ENCODE peak calls at places on chromosomes 7 and 10, in six cellular contexts. One of them, this sample, is unnamed. For H3K4me1, the result is how much of the 10 kb centered on the place peaks cover.

GRCh38 chr10:102799691-102800435 is 37.4 kb downstream of the CYP17A1 start:
- DNase-seq in adrenal gland: no peak
- DNase-seq in spleen: no peak
- DNase-seq in heart left ventricle: peak
- DNase-seq in K562: no peak
- DNase-seq in sigmoid colon: peak
- DNase-seq in this sample: no peak

GRCh38 chr10:3090914-3091313 is 23.6 kb downstream of the PFKP start:
- DNase-seq in adrenal gland: peak
- DNase-seq in spleen: no peak
- DNase-seq in heart left ventricle: peak
- DNase-seq in K562: no peak
- DNase-seq in sigmoid colon: no peak
- DNase-seq in this sample: peak

GRCh38 chr10:61793760-61794713 is 107.5 kb upstream of the ARID5B start:
- DNase-seq in adrenal gland: no peak
- DNase-seq in spleen: no peak
- DNase-seq in heart left ventricle: no peak
- DNase-seq in K562: no peak
- DNase-seq in sigmoid colon: no peak
- DNase-seq in this sample: no peak

GRCh38 chr10:86946215-86947170 is 10.9 kb downstream of the MMRN2 start:
- DNase-seq in adrenal gland: peak
- DNase-seq in spleen: no peak
- DNase-seq in heart left ventricle: peak
- DNase-seq in K562: no peak
- DNase-seq in sigmoid colon: peak
- DNase-seq in this sample: peak

GRCh38 chr7:92699560-92699959 is 109.4 kb upstream of the FAM133B start:
- DNase-seq in adrenal gland: no peak
- DNase-seq in spleen: no peak
- DNase-seq in heart left ventricle: no peak
- DNase-seq in K562: no peak
- DNase-seq in sigmoid colon: no peak
- DNase-seq in this sample: no peak

GRCh38 chr7:140924019-140924820 is 509 bp downstream of the BRAF start:
- DNase-seq in adrenal gland: peak
- DNase-seq in spleen: no peak
- DNase-seq in heart left ventricle: peak
- DNase-seq in K562: peak
- DNase-seq in sigmoid colon: peak
- DNase-seq in this sample: peak

GRCh38 chr7:101915000-101915399 is 97.6 kb downstream of the CUX1 start:
- DNase-seq in adrenal gland: peak
- DNase-seq in spleen: peak
- DNase-seq in heart left ventricle: peak
- DNase-seq in K562: no peak
- DNase-seq in sigmoid colon: no peak
- DNase-seq in this sample: no peak

GRCh38 chr10:47277352-47278151 is 22.4 kb upstream of the GDF10 start:
- DNase-seq in adrenal gland: peak
- DNase-seq in spleen: no peak
- DNase-seq in heart left ventricle: no peak
- DNase-seq in K562: no peak
- DNase-seq in sigmoid colon: no peak
- DNase-seq in this sample: no peak

GRCh38 chr10:116109881-116110280 is 163.1 kb downstream of the GFRA1 start:
- DNase-seq in adrenal gland: peak
- DNase-seq in spleen: no peak
- DNase-seq in heart left ventricle: peak
- DNase-seq in K562: no peak
- DNase-seq in sigmoid colon: no peak
- DNase-seq in this sample: no peak

GRCh38 chr7:108007280-108007679 is 4.3 kb upstream of the LAMB1 start:
- DNase-seq in adrenal gland: no peak
- DNase-seq in spleen: no peak
- DNase-seq in heart left ventricle: no peak
- DNase-seq in K562: no peak
- DNase-seq in sigmoid colon: no peak
- DNase-seq in this sample: no peak
- H3K4me1 ChIP-seq in adrenal gland: under half
- H3K4me1 ChIP-seq in spleen: under half
- H3K4me1 ChIP-seq in heart left ventricle: under half
- H3K4me1 ChIP-seq in K562: under half
- H3K4me1 ChIP-seq in sigmoid colon: under half
- H3K4me1 ChIP-seq in this sample: under half

DNA sequence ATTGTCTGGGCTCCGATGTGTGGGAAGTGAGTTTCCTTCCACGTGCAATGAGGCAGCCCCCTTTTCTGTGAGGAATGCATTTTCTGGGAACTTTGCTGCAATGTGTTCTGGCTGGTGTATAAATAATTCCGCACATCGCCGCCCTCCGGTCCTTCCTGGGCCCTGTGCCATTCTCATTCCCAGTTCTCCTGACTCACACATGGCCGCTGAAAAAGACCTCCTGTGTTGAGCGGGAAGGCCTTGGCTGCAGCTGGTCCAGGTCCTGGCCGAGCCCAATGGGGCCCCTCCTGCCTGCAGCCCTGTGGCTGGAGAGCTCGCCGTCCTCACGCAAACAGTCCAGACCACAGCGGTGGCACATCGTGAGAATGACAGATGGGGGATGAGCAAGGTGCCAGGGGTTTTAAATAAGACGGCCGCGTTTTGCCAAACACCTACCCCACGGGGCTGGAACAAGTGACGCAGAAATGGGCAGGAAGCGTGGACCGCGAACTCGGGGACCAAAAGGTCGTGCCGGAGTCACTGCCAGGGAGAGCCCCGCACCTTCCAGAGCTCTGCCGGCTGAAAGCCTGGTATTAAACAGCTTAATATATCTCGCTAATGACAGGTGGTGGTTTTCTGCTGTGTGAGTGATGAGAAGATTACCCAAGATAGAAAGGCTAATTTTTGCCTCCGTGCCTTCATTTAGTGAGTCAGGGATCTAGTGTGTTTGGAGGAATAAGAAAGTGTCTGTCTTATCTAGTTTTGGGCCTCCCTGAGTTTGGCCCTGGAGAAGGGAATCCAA is 37.0 kb downstream of the FAM20C start:
- DNase-seq in adrenal gland: peak
- DNase-seq in spleen: no peak
- DNase-seq in heart left ventricle: peak
- DNase-seq in K562: no peak
- DNase-seq in sigmoid colon: peak
- DNase-seq in this sample: peak
- TF ChIP-seq POLR2A in adrenal gland: no peak
- TF ChIP-seq POLR2A in spleen: no peak
- TF ChIP-seq POLR2A in heart left ventricle: no peak
- TF ChIP-seq POLR2A in K562: no peak
- TF ChIP-seq POLR2A in sigmoid colon: no peak
- TF ChIP-seq POLR2A in this sample: no peak

GRCh38 chr7:74176555-74176954 is 2.4 kb downstream of the EIF4H start:
- DNase-seq in adrenal gland: no peak
- DNase-seq in spleen: no peak
- DNase-seq in heart left ventricle: no peak
- DNase-seq in K562: no peak
- DNase-seq in sigmoid colon: no peak
- DNase-seq in this sample: no peak

GRCh38 chr7:74173491-74173865 is 678 bp upstream of the EIF4H start:
- DNase-seq in adrenal gland: no peak
- DNase-seq in spleen: no peak
- DNase-seq in heart left ventricle: no peak
- DNase-seq in K562: no peak
- DNase-seq in sigmoid colon: no peak
- DNase-seq in this sample: no peak

GRCh38 chr7:74174606-74175082 is 488 bp downstream of the EIF4H start:
- DNase-seq in adrenal gland: peak
- DNase-seq in spleen: no peak
- DNase-seq in heart left ventricle: peak
- DNase-seq in K562: no peak
- DNase-seq in sigmoid colon: peak
- DNase-seq in this sample: peak

GRCh38 chr7:74173866-74174605 is at the start of gene EIF4H:
- DNase-seq in adrenal gland: peak
- DNase-seq in spleen: peak
- DNase-seq in heart left ventricle: peak
- DNase-seq in K562: peak
- DNase-seq in sigmoid colon: peak
- DNase-seq in this sample: peak

DNA sequence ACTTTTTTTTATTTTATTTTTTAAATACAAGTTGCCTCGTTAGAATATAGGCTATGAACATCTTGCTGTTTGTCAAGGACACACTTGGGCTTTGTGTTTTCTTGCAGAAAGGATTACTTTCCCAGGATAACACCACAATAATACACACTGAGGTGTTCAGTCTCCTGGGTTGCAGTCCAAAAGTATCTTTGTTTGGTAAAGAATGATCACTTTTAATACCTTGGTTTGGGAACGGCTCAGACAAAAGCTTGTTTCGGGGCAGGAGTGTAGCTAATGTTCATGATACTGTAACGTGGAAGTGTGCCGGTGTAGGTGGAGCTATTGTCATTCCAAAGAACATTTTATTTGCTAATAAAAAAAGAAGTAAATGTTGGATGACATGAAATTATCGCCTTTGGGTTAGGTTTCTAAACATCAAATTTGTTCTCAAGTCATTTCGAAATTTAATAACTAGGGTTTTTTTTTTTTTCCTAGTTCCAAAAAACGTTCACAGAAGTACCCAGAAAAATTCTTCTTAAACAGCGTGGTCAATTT is 1.2 kb downstream of the EIF4H start:
- DNase-seq in adrenal gland: no peak
- DNase-seq in spleen: no peak
- DNase-seq in heart left ventricle: no peak
- DNase-seq in K562: no peak
- DNase-seq in sigmoid colon: no peak
- DNase-seq in this sample: peak
- H3K4me1 ChIP-seq in adrenal gland: under half
- H3K4me1 ChIP-seq in spleen: half or more
- H3K4me1 ChIP-seq in heart left ventricle: under half
- H3K4me1 ChIP-seq in K562: under half
- H3K4me1 ChIP-seq in sigmoid colon: half or more
- H3K4me1 ChIP-seq in this sample: half or more

DNA sequence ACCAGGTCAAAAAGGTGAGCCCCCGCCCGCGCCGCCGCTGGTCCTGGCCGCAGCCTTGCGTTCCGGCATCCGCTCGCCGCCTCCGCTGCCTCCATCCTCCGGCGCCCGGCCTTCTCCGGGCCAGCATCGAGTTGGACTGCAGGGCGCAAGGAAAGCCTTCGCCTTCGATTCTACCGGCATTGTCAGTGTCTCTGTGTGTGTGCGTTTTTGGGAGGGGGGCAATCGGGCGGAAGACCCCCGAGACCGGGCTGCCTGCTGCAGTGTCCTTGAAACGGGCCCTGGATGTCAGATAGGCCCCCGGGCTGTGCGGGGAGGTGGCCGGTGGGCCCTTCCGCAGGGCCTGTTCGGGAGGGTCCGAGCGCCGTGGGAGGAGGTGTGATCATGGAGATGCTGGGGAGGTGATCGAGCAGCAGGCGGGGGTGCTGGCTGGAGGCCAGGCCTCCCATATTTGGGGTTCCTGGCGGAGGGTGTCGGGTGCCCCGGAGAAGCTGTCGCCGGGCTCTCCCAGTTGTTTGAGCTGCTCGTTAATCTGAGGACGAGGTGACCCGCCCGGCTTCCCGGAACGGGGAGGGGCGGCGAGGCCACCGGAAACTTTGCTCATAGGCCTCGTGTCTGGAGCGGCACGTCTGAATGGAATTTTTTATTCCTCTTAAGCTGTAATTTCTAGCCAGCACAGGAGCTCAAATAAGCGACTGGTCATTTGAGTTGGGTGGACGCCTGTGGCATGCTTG is 40.9 kb downstream of the HK1 start:
- DNase-seq in adrenal gland: peak
- DNase-seq in spleen: peak
- DNase-seq in heart left ventricle: peak
- DNase-seq in K562: peak
- DNase-seq in sigmoid colon: peak
- DNase-seq in this sample: peak
- TF ChIP-seq POLR2A in adrenal gland: peak
- TF ChIP-seq POLR2A in spleen: no peak
- TF ChIP-seq POLR2A in heart left ventricle: no peak
- TF ChIP-seq POLR2A in K562: no peak
- TF ChIP-seq POLR2A in sigmoid colon: peak
- TF ChIP-seq POLR2A in this sample: peak

GRCh38 chr7:157628456-157628855 is 291.7 kb downstream of the DNAJB6 start:
- DNase-seq in adrenal gland: no peak
- DNase-seq in spleen: no peak
- DNase-seq in heart left ventricle: no peak
- DNase-seq in K562: no peak
- DNase-seq in sigmoid colon: no peak
- DNase-seq in this sample: no peak

GRCh38 chr7:157627033-157627432 is 290.2 kb downstream of the DNAJB6 start:
- DNase-seq in adrenal gland: no peak
- DNase-seq in spleen: no peak
- DNase-seq in heart left ventricle: no peak
- DNase-seq in K562: no peak
- DNase-seq in sigmoid colon: peak
- DNase-seq in this sample: no peak

GRCh38 chr7:157625973-157626790 is 289.4 kb downstream of the DNAJB6 start:
- DNase-seq in adrenal gland: no peak
- DNase-seq in spleen: no peak
- DNase-seq in heart left ventricle: no peak
- DNase-seq in K562: no peak
- DNase-seq in sigmoid colon: no peak
- DNase-seq in this sample: no peak

GRCh38 chr7:157630301-157630853 is 293.6 kb downstream of the DNAJB6 start:
- DNase-seq in adrenal gland: no peak
- DNase-seq in spleen: no peak
- DNase-seq in heart left ventricle: no peak
- DNase-seq in K562: no peak
- DNase-seq in sigmoid colon: no peak
- DNase-seq in this sample: no peak

GRCh38 chr7:157627646-157628045 is 290.8 kb downstream of the DNAJB6 start:
- DNase-seq in adrenal gland: no peak
- DNase-seq in spleen: no peak
- DNase-seq in heart left ventricle: no peak
- DNase-seq in K562: no peak
- DNase-seq in sigmoid colon: no peak
- DNase-seq in this sample: no peak
- H3K4me1 ChIP-seq in adrenal gland: under half
- H3K4me1 ChIP-seq in spleen: under half
- H3K4me1 ChIP-seq in heart left ventricle: under half
- H3K4me1 ChIP-seq in K562: under half
- H3K4me1 ChIP-seq in sigmoid colon: under half
- H3K4me1 ChIP-seq in this sample: under half